ENCODE peak calls at places on chromosomes 3 and 15, in nine cellular contexts. B, F, C, S, V, P, G, W and A are unnamed samples.

GRCh38 chr3:24229468-24230263 is 265.0 kb downstream of the THRB start:
- DNase-seq in B (no peak), F (no peak), C (no peak), S (no peak), V (no peak), P (no peak), G (no peak), W (no peak), A (no peak)

GRCh38 chr15:52660192-52660591 is 19.0 kb downstream of the ATOSA start:
- DNase-seq in B (no peak), F (no peak), C (no peak), S (no peak), V (no peak), P (no peak), G (no peak), W (no peak), A (no peak)

GRCh38 chr3:9861626-9862130 is 17.9 kb upstream of the RPUSD3 start:
- DNase-seq in B (no peak), F (no peak), C (no peak), S (no peak), V (no peak), P (no peak), G (no peak), W (no peak), A (peak; percentile 47)

GRCh38 chr3:160808838-160809237 is 52.8 kb downstream of the PPM1L start:
- DNase-seq in B (peak; percentile 63), F (no peak), C (no peak), S (no peak), V (no peak), P (no peak), G (no peak), W (no peak), A (no peak)

GRCh38 chr3:119352863-119353527 is 58.8 kb downstream of the ARHGAP31 start:
- DNase-seq in B (no peak), F (no peak), C (peak; percentile 89), S (peak; percentile 37), V (peak; percentile 50), P (no peak), G (no peak), W (no peak), A (no peak)

GRCh38 chr3:31592764-31593163 is 60.0 kb downstream of the STT3B start:
- DNase-seq in B (no peak), F (no peak), C (no peak), S (no peak), V (no peak), P (no peak), G (no peak), W (no peak), A (no peak)

GRCh38 chr3:149471991-149472390 is 2.5 kb upstream of the TM4SF4 start:
- DNase-seq in B (no peak), F (no peak), C (peak; percentile 52), S (no peak), V (peak; percentile 37), P (no peak), G (no peak), W (no peak), A (no peak)

GRCh38 chr3:181326637-181327223 is 337.2 kb upstream of the DNAJC19 start:
- DNase-seq in B (no peak), F (no peak), C (no peak), S (peak; percentile 5), V (peak; percentile 8), P (peak; percentile 31), G (no peak), W (no peak), A (no peak)

GRCh38 chr15:35654334-35654733 is 108.4 kb upstream of the DPH6 start:
- DNase-seq in B (no peak), F (no peak), C (no peak), S (no peak), V (no peak), P (no peak), G (no peak), W (no peak), A (no peak)

GRCh38 chr3:12553921-12554391 is 2.9 kb upstream of the MKRN2 start:
- DNase-seq in B (peak; percentile 16), F (no peak), C (no peak), S (no peak), V (peak; percentile 51), P (peak; percentile 32), G (no peak), W (no peak), A (peak; percentile 80)

GRCh38 chr15:64455951-64456350 is 4.4 kb upstream of the ZNF609 start:
- DNase-seq in B (peak; percentile 55), F (peak; percentile 33), C (no peak), S (peak; percentile 53), V (no peak), P (peak; percentile 39), G (no peak), W (no peak), A (no peak)
- H3K4me1 ChIP-seq in B (peaks cover 34% of the 10 kb centered on the region), F (peaks cover 20% of the 10 kb centered on the region), C (peaks cover 14% of the 10 kb centered on the region), S (no peaks in the 10 kb centered on the region), V (peaks cover 23% of the 10 kb centered on the region), P (no peaks in the 10 kb centered on the region), G (peaks cover 14% of the 10 kb centered on the region), W (peaks cover 22% of the 10 kb centered on the region), A (peaks cover 12% of the 10 kb centered on the region)

DNA sequence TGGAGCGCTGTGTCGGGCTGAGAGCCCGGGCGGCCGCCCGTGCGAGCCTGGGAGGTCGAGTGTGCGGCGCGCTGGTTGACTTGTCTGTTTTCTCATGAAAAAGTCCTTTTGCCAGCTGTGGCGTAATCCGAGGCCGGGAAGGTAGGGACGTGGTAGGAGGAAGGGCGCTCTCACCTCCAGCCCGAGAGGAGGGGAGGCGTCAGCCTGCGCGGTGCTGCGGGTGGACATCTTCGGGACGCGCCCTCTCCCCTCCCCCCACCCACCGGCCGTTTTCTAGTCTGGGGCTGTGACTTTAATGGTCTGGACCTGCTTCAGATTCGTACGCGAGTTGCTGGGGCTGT is 573 bp downstream of the NCK1 start:
- DNase-seq in B (peak; percentile 85), F (peak; percentile 81), C (peak; percentile 57), S (peak; percentile 46), V (peak; percentile 75), P (peak; percentile 49), G (peak; percentile 67), W (no peak), A (no peak)
- TF ChIP-seq CTCF in B (no peak), F (no peak), C (no peak), S (no peak), V (no peak), P (no peak), G (no peak), W (no peak), A (no peak)

GRCh38 chr3:113223831-113224240 is 12.5 kb downstream of the BOC start:
- DNase-seq in B (peak; percentile 13), F (no peak), C (no peak), S (no peak), V (no peak), P (no peak), G (no peak), W (no peak), A (peak; percentile 79)
- TF ChIP-seq POLR2A in B (no peak), F (no peak), C (no peak), S (no peak), V (no peak), P (no peak), G (no peak), W (no peak), A (no peak)

GRCh38 chr15:74210729-74211128 is 8.1 kb upstream of the STRA6 start:
- DNase-seq in B (no peak), F (no peak), C (no peak), S (no peak), V (no peak), P (no peak), G (no peak), W (no peak), A (no peak)
- H3K4me1 ChIP-seq in B (no peaks in the 10 kb centered on the region), F (no peaks in the 10 kb centered on the region), C (peaks cover 16% of the 10 kb centered on the region), S (no peaks in the 10 kb centered on the region), V (peaks cover 41% of the 10 kb centered on the region), P (peaks cover 24% of the 10 kb centered on the region), G (no peaks in the 10 kb centered on the region), W (peaks cover 51% of the 10 kb centered on the region), A (no peaks in the 10 kb centered on the region)

GRCh38 chr3:162517110-162517509 is 1020.5 kb downstream of the OTOL1 start:
- DNase-seq in B (no peak), F (no peak), C (no peak), S (no peak), V (no peak), P (no peak), G (no peak), W (no peak), A (no peak)
- TF ChIP-seq CTCF in B (no peak), F (no peak), C (peak; percentile 24), S (no peak), V (peak; percentile 27), P (no peak), G (no peak), W (no peak), A (no peak)

GRCh38 chr15:36856339-36856973 is 243.9 kb downstream of the MEIS2 start:
- DNase-seq in B (no peak), F (no peak), C (no peak), S (no peak), V (no peak), P (no peak), G (no peak), W (no peak), A (no peak)
- TF ChIP-seq POLR2A in B (no peak), F (no peak), C (no peak), S (no peak), V (no peak), P (no peak), G (no peak), W (no peak), A (no peak)

DNA sequence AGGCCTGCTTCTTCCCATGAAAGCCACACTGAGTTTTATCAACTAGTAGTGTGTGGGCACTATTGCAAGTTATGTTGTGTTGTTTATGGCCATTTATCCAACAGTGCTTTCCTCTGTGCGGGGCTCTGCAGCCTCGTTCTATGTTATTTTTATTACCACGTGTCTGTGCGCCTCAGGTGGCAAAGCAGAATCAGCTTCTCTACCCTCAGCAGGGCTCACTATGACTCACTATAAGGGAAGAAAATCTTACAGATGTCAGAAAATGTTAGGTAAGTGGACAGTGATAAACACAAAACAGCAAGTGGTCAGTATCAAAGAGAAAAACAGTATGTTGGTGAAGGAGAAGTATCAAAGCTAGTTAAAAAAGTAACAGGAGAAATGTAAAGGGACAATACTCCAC is 61.4 kb downstream of the MOBP start:
- DNase-seq in B (no peak), F (no peak), C (no peak), S (no peak), V (no peak), P (no peak), G (no peak), W (no peak), A (no peak)
- H3K4me1 ChIP-seq in B (no peaks in the 10 kb centered on the region), F (no peaks in the 10 kb centered on the region), C (no peaks in the 10 kb centered on the region), S (no peaks in the 10 kb centered on the region), V (peaks cover 21% of the 10 kb centered on the region), P (no peaks in the 10 kb centered on the region), G (no peaks in the 10 kb centered on the region), W (no peaks in the 10 kb centered on the region), A (no peaks in the 10 kb centered on the region)

DNA sequence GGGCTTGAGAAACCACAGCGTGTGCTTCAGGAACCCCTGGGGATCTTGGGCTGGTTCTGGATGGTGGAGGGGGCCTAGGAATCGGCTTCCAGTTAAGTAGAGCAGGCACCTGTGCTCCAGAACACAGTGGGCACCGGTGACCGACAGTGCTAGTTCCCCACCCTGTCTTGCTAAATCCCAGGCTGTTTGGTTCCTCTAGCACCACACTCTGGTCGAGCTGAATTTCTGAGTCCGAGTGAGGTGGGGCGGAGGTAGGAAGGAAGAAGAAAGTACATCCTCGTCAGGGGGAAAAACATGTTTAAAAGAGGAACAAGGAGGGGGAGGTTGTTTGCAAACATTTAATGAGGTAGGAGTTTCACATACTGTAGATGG is 29.1 kb downstream of the SLC6A6 start:
- DNase-seq in B (no peak), F (peak; percentile 75), C (no peak), S (no peak), V (no peak), P (no peak), G (no peak), W (no peak), A (peak; percentile 90)
- TF ChIP-seq CTCF in B (no peak), F (no peak), C (no peak), S (no peak), V (no peak), P (no peak), G (no peak), W (peak; percentile 52), A (no peak)